ENCODE peak calls at places on chromosomes 3 and 15, in ten cellular contexts. One of them, this sample, is unnamed.

GRCh38 chr15:50247819-50248650 is 17.5 kb downstream of the HDC start:
- DNase-seq in NCI-H774: no peak
- DNase-seq in KBM-7: peak
- DNase-seq in Kasumi-1: peak
- DNase-seq in pancreas: no peak
- DNase-seq in GM20000: peak
- DNase-seq in T-cell: peak
- DNase-seq in osteocyte: no peak
- DNase-seq in activated gamma-delta T cell treated with anti-CD3 and anti-CD28 coated beads, Interleukin-2, amount 50 U/mL, for 16 hours: no peak
- DNase-seq in EH: peak
- DNase-seq in this sample: peak

GRCh38 chr3:127970966-127971592 is 56.0 kb downstream of the KBTBD12 start:
- DNase-seq in pancreas: no peak
- DNase-seq in EH: peak
- DNase-seq in activated gamma-delta T cell treated with anti-CD3 and anti-CD28 coated beads, Interleukin-2, amount 50 U/mL, for 16 hours: no peak
- DNase-seq in osteocyte: no peak
- DNase-seq in T-cell: peak
- DNase-seq in KBM-7: peak
- DNase-seq in NCI-H774: no peak
- DNase-seq in Kasumi-1: peak
- DNase-seq in GM20000: peak
- DNase-seq in this sample: no peak

GRCh38 chr3:82087958-82088357 is 326.5 kb upstream of the GBE1 start:
- DNase-seq in pancreas: no peak
- DNase-seq in GM20000: no peak
- DNase-seq in T-cell: no peak
- DNase-seq in activated gamma-delta T cell treated with anti-CD3 and anti-CD28 coated beads, Interleukin-2, amount 50 U/mL, for 16 hours: no peak
- DNase-seq in NCI-H774: no peak
- DNase-seq in KBM-7: no peak
- DNase-seq in Kasumi-1: no peak
- DNase-seq in osteocyte: no peak
- DNase-seq in EH: peak
- DNase-seq in this sample: no peak

GRCh38 chr3:27684302-27684701 is 37.8 kb downstream of the EOMES start:
- DNase-seq in Kasumi-1: no peak
- DNase-seq in pancreas: no peak
- DNase-seq in EH: no peak
- DNase-seq in NCI-H774: no peak
- DNase-seq in osteocyte: no peak
- DNase-seq in KBM-7: no peak
- DNase-seq in GM20000: no peak
- DNase-seq in activated gamma-delta T cell treated with anti-CD3 and anti-CD28 coated beads, Interleukin-2, amount 50 U/mL, for 16 hours: no peak
- DNase-seq in T-cell: no peak
- DNase-seq in this sample: no peak

GRCh38 chr15:92283813-92284212 is 109.9 kb upstream of the ST8SIA2 start:
- DNase-seq in Kasumi-1: no peak
- DNase-seq in osteocyte: no peak
- DNase-seq in NCI-H774: no peak
- DNase-seq in T-cell: no peak
- DNase-seq in GM20000: no peak
- DNase-seq in EH: no peak
- DNase-seq in activated gamma-delta T cell treated with anti-CD3 and anti-CD28 coated beads, Interleukin-2, amount 50 U/mL, for 16 hours: no peak
- DNase-seq in pancreas: no peak
- DNase-seq in KBM-7: no peak
- DNase-seq in this sample: no peak

GRCh38 chr15:48462688-48463087 is 131.5 kb downstream of the DUT start:
- DNase-seq in activated gamma-delta T cell treated with anti-CD3 and anti-CD28 coated beads, Interleukin-2, amount 50 U/mL, for 16 hours: no peak
- DNase-seq in osteocyte: no peak
- DNase-seq in T-cell: no peak
- DNase-seq in Kasumi-1: no peak
- DNase-seq in GM20000: no peak
- DNase-seq in pancreas: no peak
- DNase-seq in EH: no peak
- DNase-seq in KBM-7: no peak
- DNase-seq in NCI-H774: no peak
- DNase-seq in this sample: no peak

GRCh38 chr3:170154569-170155143 is 26.9 kb downstream of the PHC3 start:
- DNase-seq in activated gamma-delta T cell treated with anti-CD3 and anti-CD28 coated beads, Interleukin-2, amount 50 U/mL, for 16 hours: no peak
- DNase-seq in KBM-7: peak
- DNase-seq in osteocyte: no peak
- DNase-seq in EH: no peak
- DNase-seq in GM20000: peak
- DNase-seq in pancreas: no peak
- DNase-seq in Kasumi-1: peak
- DNase-seq in NCI-H774: no peak
- DNase-seq in T-cell: no peak
- DNase-seq in this sample: no peak

GRCh38 chr15:98213346-98213979 is 253.0 kb downstream of the ARRDC4 start:
- DNase-seq in KBM-7: peak
- DNase-seq in NCI-H774: no peak
- DNase-seq in T-cell: no peak
- DNase-seq in Kasumi-1: no peak
- DNase-seq in GM20000: no peak
- DNase-seq in EH: no peak
- DNase-seq in pancreas: no peak
- DNase-seq in activated gamma-delta T cell treated with anti-CD3 and anti-CD28 coated beads, Interleukin-2, amount 50 U/mL, for 16 hours: no peak
- DNase-seq in osteocyte: no peak
- DNase-seq in this sample: no peak

GRCh38 chr3:147816770-147817169 is 407.6 kb downstream of the ZIC1 start:
- DNase-seq in activated gamma-delta T cell treated with anti-CD3 and anti-CD28 coated beads, Interleukin-2, amount 50 U/mL, for 16 hours: no peak
- DNase-seq in EH: peak
- DNase-seq in Kasumi-1: no peak
- DNase-seq in osteocyte: no peak
- DNase-seq in GM20000: no peak
- DNase-seq in NCI-H774: no peak
- DNase-seq in KBM-7: no peak
- DNase-seq in T-cell: no peak
- DNase-seq in pancreas: no peak
- DNase-seq in this sample: no peak

GRCh38 chr3:171542976-171543375 is 82.8 kb upstream of the TNIK start:
- DNase-seq in NCI-H774: no peak
- DNase-seq in activated gamma-delta T cell treated with anti-CD3 and anti-CD28 coated beads, Interleukin-2, amount 50 U/mL, for 16 hours: no peak
- DNase-seq in osteocyte: no peak
- DNase-seq in KBM-7: no peak
- DNase-seq in GM20000: no peak
- DNase-seq in Kasumi-1: no peak
- DNase-seq in T-cell: no peak
- DNase-seq in pancreas: no peak
- DNase-seq in EH: no peak
- DNase-seq in this sample: no peak

GRCh38 chr3:102536479-102536878 is 101.7 kb downstream of the ZPLD1 start:
- DNase-seq in pancreas: no peak
- DNase-seq in GM20000: peak
- DNase-seq in activated gamma-delta T cell treated with anti-CD3 and anti-CD28 coated beads, Interleukin-2, amount 50 U/mL, for 16 hours: no peak
- DNase-seq in T-cell: no peak
- DNase-seq in osteocyte: no peak
- DNase-seq in KBM-7: peak
- DNase-seq in NCI-H774: peak
- DNase-seq in EH: peak
- DNase-seq in Kasumi-1: peak
- DNase-seq in this sample: no peak

GRCh38 chr3:189353318-189353958 is 181.7 kb downstream of the TPRG1 start:
- DNase-seq in Kasumi-1: no peak
- DNase-seq in EH: no peak
- DNase-seq in pancreas: no peak
- DNase-seq in activated gamma-delta T cell treated with anti-CD3 and anti-CD28 coated beads, Interleukin-2, amount 50 U/mL, for 16 hours: no peak
- DNase-seq in osteocyte: no peak
- DNase-seq in NCI-H774: no peak
- DNase-seq in GM20000: no peak
- DNase-seq in KBM-7: no peak
- DNase-seq in T-cell: no peak
- DNase-seq in this sample: no peak

GRCh38 chr3:171462224-171462623 is 2.0 kb upstream of the TNIK start:
- DNase-seq in Kasumi-1: no peak
- DNase-seq in EH: no peak
- DNase-seq in pancreas: no peak
- DNase-seq in GM20000: peak
- DNase-seq in osteocyte: no peak
- DNase-seq in NCI-H774: no peak
- DNase-seq in T-cell: no peak
- DNase-seq in KBM-7: peak
- DNase-seq in activated gamma-delta T cell treated with anti-CD3 and anti-CD28 coated beads, Interleukin-2, amount 50 U/mL, for 16 hours: no peak
- DNase-seq in this sample: no peak

This sample was measured in NK-92 treated with Interleukin-12 subunit alpha and Interleukin-12 subunit beta, amount 100 ng/mL, for 24 hours.